ENCODE peak calls at places on chromosomes 1 and 21, in five cellular contexts. S, X, E, W and Q are unnamed samples.

GRCh38 chr1:117512728-117513321 is 93.0 kb upstream of the TENT5C start:
- DNase-seq in S (no peak), X (no peak), E (no peak), W (peak; percentile 9), Q (no peak)

GRCh38 chr1:234608720-234609527 is 1.1 kb downstream of the IRF2BP2 start:
- DNase-seq in S (peak; percentile 74), X (peak; percentile 61), E (peak; percentile 34), W (peak; percentile 61), Q (peak; percentile 58)

GRCh38 chr1:91546301-91546581 is 45.6 kb downstream of the CDC7 start:
- DNase-seq in S (no peak), X (no peak), E (no peak), W (no peak), Q (no peak)

GRCh38 chr21:42513985-42514882 is 582 bp downstream of the SLC37A1 start:
- DNase-seq in S (peak; percentile 41), X (peak; percentile 71), E (peak; percentile 35), W (peak; percentile 44), Q (peak; percentile 40)

GRCh38 chr1:167263784-167264464 is 43.2 kb downstream of the POU2F1 start:
- DNase-seq in S (no peak), X (no peak), E (no peak), W (no peak), Q (no peak)

GRCh38 chr1:76867342-76868130 is at the start of gene ST6GALNAC5:
- DNase-seq in S (no peak), X (peak; percentile 10), E (no peak), W (no peak), Q (no peak)

GRCh38 chr1:41622402-41622801 is 137.9 kb upstream of the EDN2 start:
- DNase-seq in S (no peak), X (no peak), E (no peak), W (no peak), Q (no peak)

GRCh38 chr1:63663301-63663700 is 70.1 kb downstream of the PGM1 start:
- DNase-seq in S (no peak), X (no peak), E (no peak), W (no peak), Q (no peak)

GRCh38 chr1:159923203-159924024 is 1.9 kb downstream of the TAGLN2 start:
- DNase-seq in S (peak; percentile 96), X (peak; percentile 92), E (peak; percentile 70), W (peak; percentile 80), Q (peak; percentile 89)

GRCh38 chr1:201219481-201220387 is 29.1 kb downstream of the IGFN1 start:
- DNase-seq in S (no peak), X (no peak), E (no peak), W (peak; percentile 49), Q (no peak)

GRCh38 chr1:203084588-203085527 is 954 bp downstream of the MYOG start:
- DNase-seq in S (no peak), X (no peak), E (no peak), W (no peak), Q (peak; percentile 2)

GRCh38 chr1:4132525-4133308 is 232.6 kb upstream of the C1orf174 start:
- DNase-seq in S (no peak), X (no peak), E (no peak), W (no peak), Q (no peak)

GRCh38 chr1:32266926-32267645 is 16.0 kb downstream of the LCK start:
- DNase-seq in S (no peak), X (no peak), E (no peak), W (no peak), Q (no peak)

GRCh38 chr1:93874025-93874651 is 4.9 kb downstream of the DNTTIP2 start:
- DNase-seq in S (no peak), X (no peak), E (no peak), W (peak; percentile 21), Q (no peak)

GRCh38 chr1:147527941-147528936 is 13.1 kb upstream of the BCL9 start:
- DNase-seq in S (no peak), X (no peak), E (no peak), W (no peak), Q (no peak)

GRCh38 chr21:26405071-26405470 is 168.0 kb downstream of the CYYR1 start:
- DNase-seq in S (no peak), X (no peak), E (no peak), W (no peak), Q (no peak)

GRCh38 chr1:96416690-96417444 is 304.7 kb upstream of the PTBP2 start:
- DNase-seq in S (no peak), X (no peak), E (no peak), W (no peak), Q (no peak)

GRCh38 chr1:210586785-210587184 is 258.1 kb downstream of the HHAT start:
- DNase-seq in S (no peak), X (no peak), E (no peak), W (peak; percentile 38), Q (no peak)

GRCh38 chr1:58584082-58584895 is 7.2 kb upstream of the TACSTD2 start:
- DNase-seq in S (no peak), X (peak; percentile 48), E (no peak), W (no peak), Q (no peak)

GRCh38 chr1:223298706-223299105 is 65.3 kb downstream of the SUSD4 start:
- DNase-seq in S (no peak), X (no peak), E (no peak), W (no peak), Q (no peak)

GRCh38 chr1:20083178-20083944 is 13.4 kb downstream of the PLA2G5 start:
- DNase-seq in S (no peak), X (no peak), E (no peak), W (no peak), Q (no peak)

GRCh38 chr1:167701510-167701909 is 20.3 kb upstream of the MPZL1 start:
- DNase-seq in S (no peak), X (no peak), E (no peak), W (no peak), Q (no peak)

GRCh38 chr1:67013573-67013972 is 40.4 kb downstream of the SLC35D1 start:
- DNase-seq in S (no peak), X (no peak), E (no peak), W (no peak), Q (no peak)

GRCh38 chr1:205360166-205360565 is 3.4 kb upstream of the KLHDC8A start:
- DNase-seq in S (no peak), X (no peak), E (no peak), W (peak; percentile 77), Q (no peak)

GRCh38 chr1:207804746-207805468 is 53.1 kb downstream of the CD46 start:
- DNase-seq in S (no peak), X (no peak), E (no peak), W (no peak), Q (no peak)

GRCh38 chr1:10648689-10649483 is 147.6 kb downstream of the CASZ1 start:
- DNase-seq in S (no peak), X (no peak), E (no peak), W (no peak), Q (no peak)